ENCODE peak calls at places on chromosomes 2 and 18, in four cellular contexts. Z is sigmoid colon, M is HT1080, O is lower leg skin. D is an unnamed sample.

GRCh38 chr18:1003499-1003898 is 98.8 kb downstream of the ADCYAP1 start:
- DNase-seq in O (no peak), Z (no peak), M (no peak), D (no peak)

GRCh38 chr2:192190474-192190873 is 4.3 kb downstream of the TMEFF2 start:
- DNase-seq in Z (no peak), M (no peak), O (no peak), D (no peak)

GRCh38 chr2:98571796-98572195 is 36.5 kb downstream of the COA5 start:
- DNase-seq in O (no peak), Z (no peak), M (no peak), D (no peak)

GRCh38 chr2:79861059-79861374 is 348.2 kb downstream of the CTNNA2 start:
- DNase-seq in M (no peak), O (no peak), Z (no peak), D (no peak)

GRCh38 chr18:35131387-35132283 is 90.4 kb downstream of the MAPRE2 start:
- DNase-seq in O (no peak), M (peak; percentile 27), Z (no peak), D (no peak)

GRCh38 chr2:202690321-202690900 is 55.6 kb downstream of the FAM117B start:
- DNase-seq in Z (no peak), O (no peak), M (no peak), D (no peak)

GRCh38 chr18:74898965-74899364 is 301.3 kb downstream of the ZNF407 start:
- DNase-seq in Z (no peak), O (no peak), M (peak; percentile 94), D (no peak)

GRCh38 chr2:88729061-88729745 is 37.7 kb downstream of the RPIA start:
- DNase-seq in O (no peak), M (peak; percentile 80), Z (no peak), D (no peak)